ENCODE peak calls at places on chromosomes 16 and 17, in five cellular contexts. T, K, R, Z and W are unnamed samples.
A peak's percentile ranks its signal among the peaks of the same experiment; 100 is the strongest.

GRCh38 chr16:11447836-11448235 is 102.6 kb downstream of the RMI2 start:
- DNase-seq in Z (no peak), R (no peak), T (no peak), K (no peak), W (no peak)

GRCh38 chr16:89233678-89234490 is 16.4 kb downstream of the ZNF778 start:
- DNase-seq in T (no peak), R (no peak), K (no peak), Z (no peak), W (no peak)

GRCh38 chr17:81406117-81406953 is 11.1 kb downstream of the BAHCC1 start:
- DNase-seq in T (peak; percentile 76), R (no peak), Z (no peak), K (no peak), W (no peak)

GRCh38 chr17:37438141-37438540 is 31.5 kb downstream of the TADA2A start:
- DNase-seq in Z (no peak), K (no peak), R (no peak), T (no peak), W (no peak)

GRCh38 chr16:84597518-84598390 is 20.1 kb downstream of the COTL1 start:
- DNase-seq in T (peak; percentile 63), R (no peak), Z (no peak), K (peak; percentile 82), W (peak; percentile 60)

GRCh38 chr17:37610971-37611370 is 1.8 kb upstream of the SYNRG start:
- DNase-seq in Z (no peak), T (no peak), K (no peak), R (no peak), W (no peak)

GRCh38 chr17:12627177-12627629 is 38.5 kb upstream of the MYOCD start:
- DNase-seq in K (no peak), R (no peak), Z (no peak), T (no peak), W (no peak)

GRCh38 chr16:13036600-13036999 is 135.2 kb downstream of the SHISA9 start:
- DNase-seq in R (peak; percentile 65), T (no peak), Z (no peak), K (peak; percentile 80), W (peak; percentile 33)

GRCh38 chr17:2972749-2973148 is 90.7 kb downstream of the OR1D5 start:
- DNase-seq in R (peak; percentile 14), Z (no peak), T (no peak), K (no peak), W (peak; percentile 14)

GRCh38 chr16:66751135-66751991 is at the start of gene DYNC1LI2:
- DNase-seq in T (peak; percentile 91), Z (peak; percentile 67), K (peak; percentile 95), R (peak; percentile 90), W (peak; percentile 87)

GRCh38 chr16:3046506-3047386 is at the start of gene MMP25:
- DNase-seq in K (peak; percentile 78), R (no peak), T (no peak), Z (no peak), W (no peak)

GRCh38 chr16:74290356-74290755 is 6.3 kb upstream of the PSMD7 start:
- DNase-seq in T (no peak), Z (no peak), R (no peak), K (no peak), W (no peak)

GRCh38 chr17:78993241-78993956 is 13.7 kb upstream of the LGALS3BP start:
- DNase-seq in Z (peak; percentile 56), T (peak; percentile 65), R (no peak), K (peak; percentile 86), W (peak; percentile 39)

GRCh38 chr17:76710863-76711611 is at the start of gene MXRA7:
- DNase-seq in R (peak; percentile 87), K (peak; percentile 88), Z (peak; percentile 75), T (peak; percentile 83), W (peak; percentile 39)

GRCh38 chr16:14427371-14427948 is 202.6 kb downstream of the PARN start:
- DNase-seq in Z (no peak), K (no peak), T (no peak), R (no peak), W (no peak)

GRCh38 chr17:65588194-65588808 is 26.9 kb upstream of the AXIN2 start:
- DNase-seq in K (no peak), Z (peak; percentile 25), R (no peak), T (no peak), W (no peak)

GRCh38 chr17:36485805-36486203 is 677 bp upstream of the ZNHIT3 start:
- DNase-seq in R (peak; percentile 50), Z (peak; percentile 25), T (no peak), K (no peak), W (peak; percentile 41)

GRCh38 chr16:31093132-31093703 is 1.4 kb downstream of the VKORC1 start:
- DNase-seq in T (peak; percentile 52), R (peak; percentile 75), Z (no peak), K (no peak), W (no peak)

GRCh38 chr17:2232244-2232638 is 71.3 kb downstream of the SMG6 start:
- DNase-seq in Z (no peak), R (no peak), T (no peak), K (no peak), W (no peak)

GRCh38 chr17:6473128-6473767 is 29.0 kb downstream of the PIMREG start:
- DNase-seq in T (peak; percentile 87), K (peak; percentile 91), Z (peak; percentile 74), R (peak; percentile 93), W (peak; percentile 60)

GRCh38 chr17:37179893-37180292 is 195.9 kb upstream of the C17orf78 start:
- DNase-seq in Z (no peak), R (no peak), K (no peak), T (no peak), W (no peak)